ENCODE peak calls at places on chromosomes 4 and X, in five cellular contexts. U, E, W, C and M are unnamed samples. For H3K4me1, the result is how much of the 10 kb centered on the place peaks cover.

GRCh38 chr4:3641501-3641900 is 109.3 kb upstream of the LRPAP1 start:
- DNase-seq in U (no peak), E (no peak), W (no peak), C (no peak), M (no peak)

GRCh38 chr4:31185014-31185585 is 464.9 kb downstream of the PCDH7 start:
- DNase-seq in U (no peak), E (no peak), W (no peak), C (no peak), M (no peak)

GRCh38 chr4:163378661-163379060 is 35.0 kb downstream of the NPY5R start:
- DNase-seq in U (no peak), E (no peak), W (no peak), C (no peak), M (no peak)

GRCh38 chrX:68415289-68415688 is 18.0 kb downstream of the OPHN1 start:
- DNase-seq in U (peak), E (no peak), W (no peak), C (no peak), M (no peak)

GRCh38 chr4:88729146-88729755 is 31.6 kb upstream of the NAP1L5 start:
- DNase-seq in U (no peak), E (no peak), W (no peak), C (no peak), M (no peak)

GRCh38 chrX:74232859-74233258 is 71.1 kb upstream of the ZCCHC13 start:
- DNase-seq in U (peak), E (no peak), W (no peak), C (peak), M (peak)

GRCh38 chr4:2583517-2583916 is 47.1 kb downstream of the FAM193A start:
- DNase-seq in U (peak), E (no peak), W (no peak), C (no peak), M (no peak)

GRCh38 chr4:150010525-150011126 is 67.6 kb upstream of the DCLK2 start:
- DNase-seq in U (peak), E (peak), W (no peak), C (peak), M (peak)

GRCh38 chrX:15672886-15673285 is 8.3 kb upstream of the CLTRN start:
- DNase-seq in U (no peak), E (no peak), W (no peak), C (no peak), M (no peak)

GRCh38 chr4:47075919-47076318 is 44.6 kb downstream of the GABRB1 start:
- DNase-seq in U (no peak), E (no peak), W (no peak), C (no peak), M (no peak)

GRCh38 chr4:77636902-77637301 is 31.3 kb downstream of the CXCL13 start:
- DNase-seq in U (peak), E (peak), W (no peak), C (no peak), M (no peak)

GRCh38 chr4:185115827-185116232 is 27.2 kb upstream of the SLC25A4 start:
- DNase-seq in U (peak), E (peak), W (peak), C (peak), M (peak)

GRCh38 chr4:138976526-138976925 is 39.1 kb upstream of the NOCT start:
- DNase-seq in U (no peak), E (no peak), W (no peak), C (no peak), M (no peak)

DNA sequence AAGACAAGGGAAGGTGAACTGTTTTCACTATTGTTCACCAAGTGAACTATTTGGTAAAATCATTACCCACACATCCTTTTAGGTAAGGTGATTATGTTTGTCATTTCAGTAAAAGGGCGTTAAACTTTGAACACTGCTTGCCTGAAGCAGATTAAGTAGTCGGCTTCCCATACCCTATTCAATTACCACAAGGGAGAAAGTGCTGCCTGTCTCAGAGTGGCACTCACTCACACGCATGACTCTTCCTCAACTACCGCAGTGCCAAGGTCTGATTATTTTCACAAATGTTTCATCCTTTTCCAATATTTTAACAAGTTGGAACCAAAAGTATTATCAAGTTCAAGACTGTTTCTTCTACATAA is 11.0 kb downstream of the VEGFC start:
- DNase-seq in U (no peak), E (no peak), W (no peak), C (no peak), M (no peak)
- H3K4me1 ChIP-seq in U (under half), E (under half), W (under half), C (under half), M (under half)

GRCh38 chr4:825969-826330 is at the start of gene CPLX1:
- DNase-seq in U (no peak), E (no peak), W (peak), C (peak), M (peak)
- H3K4me3 ChIP-seq in U (peak), E (peak), W (peak), C (peak), M (peak)

GRCh38 chr4:122577808-122578781 is 42.8 kb downstream of the IL21 start:
- DNase-seq in U (peak), E (peak), W (peak), C (peak), M (peak)
- TF ChIP-seq CTCF in U (peak), E (peak), W (peak), C (peak), M (peak)

GRCh38 chr4:7877131-7877530 is 62.5 kb downstream of the AFAP1 start:
- DNase-seq in U (no peak), E (no peak), W (no peak), C (no peak), M (no peak)

GRCh38 chr4:7873881-7874280 is 65.8 kb downstream of the AFAP1 start:
- DNase-seq in U (no peak), E (no peak), W (no peak), C (no peak), M (no peak)

GRCh38 chr4:7874838-7875237 is 64.8 kb downstream of the AFAP1 start:
- DNase-seq in U (no peak), E (no peak), W (no peak), C (no peak), M (no peak)

GRCh38 chr4:7878323-7878722 is 61.3 kb downstream of the AFAP1 start:
- DNase-seq in U (no peak), E (no peak), W (no peak), C (no peak), M (no peak)

DNA sequence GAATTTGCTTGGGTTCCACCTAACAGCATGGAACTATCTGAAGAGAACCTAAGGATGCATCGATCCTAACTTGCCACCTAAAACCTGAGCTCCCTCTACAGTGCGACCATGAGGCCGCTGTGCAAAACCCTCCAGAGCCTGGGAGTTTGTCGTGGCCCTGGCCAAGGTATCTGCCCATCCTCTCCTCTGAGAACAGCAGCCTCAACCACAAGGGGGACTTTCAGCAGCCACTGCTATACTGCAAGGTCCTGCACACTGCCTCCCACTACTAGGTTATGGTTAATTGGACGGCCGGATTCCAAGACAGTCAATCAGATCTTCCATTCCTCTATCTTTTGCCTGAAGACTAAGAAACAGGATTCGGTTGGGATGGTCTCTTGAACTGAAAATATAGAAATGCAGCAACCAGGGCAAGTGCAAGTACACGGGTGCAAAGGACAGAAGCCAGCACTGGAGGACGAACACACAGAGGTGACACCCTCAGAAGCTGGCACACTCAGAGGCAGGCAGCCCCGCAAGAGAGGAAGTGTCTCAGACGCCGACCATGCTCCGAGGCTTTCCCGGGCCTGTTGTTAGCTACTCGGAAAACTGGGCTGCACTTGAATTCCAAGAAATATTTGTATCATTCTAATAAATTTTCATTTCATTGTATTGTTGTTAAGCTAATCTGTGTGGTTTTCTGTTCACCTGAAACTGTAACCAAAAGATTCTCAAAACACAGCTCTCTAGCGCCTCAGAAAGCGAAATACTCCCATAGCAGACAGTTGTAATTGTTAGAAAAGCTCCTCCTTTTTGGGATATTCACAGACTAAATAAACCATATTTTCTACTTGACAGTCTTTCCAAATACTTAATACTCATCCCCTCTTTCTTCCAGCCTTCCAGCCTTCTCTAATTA is 63.3 kb downstream of the AFAP1 start:
- DNase-seq in U (peak), E (no peak), W (no peak), C (peak), M (peak)
- H3K4me1 ChIP-seq in U (under half), E (under half), W (under half), C (half or more), M (under half)

DNA sequence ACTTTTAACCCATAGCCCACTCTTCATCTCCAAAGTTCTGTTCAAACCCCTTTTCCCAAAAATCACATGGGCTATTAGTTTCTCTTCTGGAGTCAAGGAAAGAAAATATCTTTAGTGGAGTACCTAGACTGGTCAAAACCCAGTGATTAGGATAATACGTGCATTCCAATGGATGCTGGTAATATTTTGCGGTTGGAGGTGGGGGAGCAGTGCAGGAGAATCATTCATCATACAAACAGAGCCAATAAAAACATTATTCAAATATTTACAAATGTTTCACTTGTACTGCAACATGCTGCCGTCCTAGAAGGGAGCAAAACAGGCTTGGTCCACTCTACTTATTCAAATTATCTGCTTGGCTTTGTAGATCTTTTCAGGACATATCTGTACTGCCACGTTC is 57.2 kb upstream of the RAB9B start:
- DNase-seq in U (no peak), E (no peak), W (no peak), C (no peak), M (no peak)
- H3K4me3 ChIP-seq in U (no peak), E (no peak), W (no peak), C (no peak), M (no peak)

GRCh38 chr4:48339642-48340041 is 1.7 kb upstream of the SLAIN2 start:
- DNase-seq in U (no peak), E (no peak), W (no peak), C (no peak), M (no peak)

GRCh38 chr4:48341776-48342558 is 638 bp downstream of the SLAIN2 start:
- DNase-seq in U (peak), E (peak), W (peak), C (peak), M (peak)

GRCh38 chr4:48342559-48342878 is 1.2 kb downstream of the SLAIN2 start:
- DNase-seq in U (no peak), E (no peak), W (no peak), C (no peak), M (no peak)

GRCh38 chr4:48340905-48341775 is at the start of gene SLAIN2:
- DNase-seq in U (peak), E (peak), W (peak), C (peak), M (peak)

DNA sequence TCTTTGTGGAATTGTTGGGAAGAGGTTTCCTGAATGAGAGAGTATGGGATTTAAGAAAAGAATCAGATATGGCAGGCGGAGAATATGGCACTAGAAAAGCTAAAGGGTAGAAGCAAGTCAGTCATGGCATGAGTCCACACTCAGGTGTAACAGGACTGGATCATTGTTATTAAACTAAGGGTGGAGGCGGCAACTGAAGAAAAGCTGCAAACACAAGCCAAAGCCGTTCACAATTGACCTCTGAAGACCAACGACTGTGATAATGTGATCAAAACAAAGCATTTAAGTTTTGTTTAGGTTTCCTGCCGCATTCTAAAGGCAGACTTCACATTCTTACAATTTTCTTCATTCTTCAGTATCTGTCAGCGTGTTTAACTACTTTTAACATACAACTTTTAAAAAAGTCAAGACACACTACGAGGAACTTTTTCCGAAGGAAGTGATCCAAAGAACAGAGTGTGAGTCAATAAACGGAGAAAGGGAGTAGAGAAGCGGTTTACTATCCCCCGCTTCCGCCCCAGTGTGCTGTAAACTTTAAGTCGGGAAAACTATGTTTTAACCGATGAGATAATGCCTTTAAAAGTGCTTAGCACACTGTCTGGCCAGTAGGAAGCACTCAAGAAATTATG is 939 bp upstream of the SLAIN2 start:
- DNase-seq in U (peak), E (peak), W (no peak), C (no peak), M (peak)
- TF ChIP-seq CTCF in U (no peak), E (no peak), W (no peak), C (no peak), M (no peak)